ENCODE peak calls at places on chromosomes 7 and 10, in seven cellular contexts. One of them, this sample, is unnamed.

GRCh38 chr7:42167206-42167913 is 69.6 kb downstream of the GLI3 start:
- DNase-seq in NCI-H1417: no peak
- DNase-seq in CD8-positive, alpha-beta T cell: no peak
- DNase-seq in GM12864: no peak
- DNase-seq in left lobe of liver: no peak
- DNase-seq in AG20443: no peak
- DNase-seq in astrocyte of the cerebellum: no peak
- DNase-seq in this sample: no peak

GRCh38 chr7:42107484-42107883 is 129.5 kb downstream of the GLI3 start:
- DNase-seq in GM12864: no peak
- DNase-seq in AG20443: peak; percentile 92
- DNase-seq in astrocyte of the cerebellum: no peak
- DNase-seq in NCI-H1417: no peak
- DNase-seq in left lobe of liver: no peak
- DNase-seq in CD8-positive, alpha-beta T cell: no peak
- DNase-seq in this sample: no peak

GRCh38 chr10:89625041-89625765 is 19.8 kb downstream of the PANK1 start:
- DNase-seq in CD8-positive, alpha-beta T cell: no peak
- DNase-seq in astrocyte of the cerebellum: no peak
- DNase-seq in GM12864: no peak
- DNase-seq in AG20443: no peak
- DNase-seq in NCI-H1417: peak; percentile 1
- DNase-seq in left lobe of liver: no peak
- DNase-seq in this sample: no peak

GRCh38 chr10:76302936-76303656 is 871.7 kb downstream of the LRMDA start:
- DNase-seq in AG20443: peak; percentile 15
- DNase-seq in left lobe of liver: no peak
- DNase-seq in CD8-positive, alpha-beta T cell: no peak
- DNase-seq in GM12864: no peak
- DNase-seq in NCI-H1417: peak; percentile 34
- DNase-seq in astrocyte of the cerebellum: no peak
- DNase-seq in this sample: no peak

GRCh38 chr7:17062433-17063383 is 180.9 kb upstream of the AGR3 start:
- DNase-seq in CD8-positive, alpha-beta T cell: no peak
- DNase-seq in GM12864: no peak
- DNase-seq in NCI-H1417: no peak
- DNase-seq in AG20443: no peak
- DNase-seq in astrocyte of the cerebellum: no peak
- DNase-seq in left lobe of liver: no peak
- DNase-seq in this sample: no peak

GRCh38 chr10:13351340-13351915 is 3.3 kb upstream of the SEPHS1 start:
- DNase-seq in CD8-positive, alpha-beta T cell: peak; percentile 43
- DNase-seq in NCI-H1417: no peak
- DNase-seq in left lobe of liver: no peak
- DNase-seq in GM12864: no peak
- DNase-seq in astrocyte of the cerebellum: no peak
- DNase-seq in AG20443: no peak
- DNase-seq in this sample: peak; percentile 63

GRCh38 chr7:4188646-4189045 is 493.4 kb upstream of the FOXK1 start:
- DNase-seq in astrocyte of the cerebellum: no peak
- DNase-seq in left lobe of liver: no peak
- DNase-seq in CD8-positive, alpha-beta T cell: no peak
- DNase-seq in NCI-H1417: no peak
- DNase-seq in GM12864: no peak
- DNase-seq in AG20443: no peak
- DNase-seq in this sample: no peak

GRCh38 chr10:51999089-51999488 is 299.7 kb upstream of the CSTF2T start:
- DNase-seq in CD8-positive, alpha-beta T cell: no peak
- DNase-seq in AG20443: no peak
- DNase-seq in astrocyte of the cerebellum: no peak
- DNase-seq in left lobe of liver: no peak
- DNase-seq in GM12864: no peak
- DNase-seq in NCI-H1417: no peak
- DNase-seq in this sample: no peak

GRCh38 chr7:2710901-2711551 is 23.0 kb downstream of the AMZ1 start:
- DNase-seq in astrocyte of the cerebellum: no peak
- DNase-seq in left lobe of liver: no peak
- DNase-seq in CD8-positive, alpha-beta T cell: peak; percentile 33
- DNase-seq in NCI-H1417: no peak
- DNase-seq in GM12864: peak; percentile 46
- DNase-seq in AG20443: no peak
- DNase-seq in this sample: peak; percentile 67

GRCh38 chr7:142438235-142438922 is 180.5 kb upstream of the PRSS58 start:
- DNase-seq in CD8-positive, alpha-beta T cell: no peak
- DNase-seq in NCI-H1417: peak; percentile 22
- DNase-seq in AG20443: peak; percentile 46
- DNase-seq in astrocyte of the cerebellum: no peak
- DNase-seq in GM12864: peak; percentile 26
- DNase-seq in left lobe of liver: no peak
- DNase-seq in this sample: no peak

GRCh38 chr10:105974803-105975456 is 1189.6 kb downstream of the SORCS1 start:
- DNase-seq in left lobe of liver: peak; percentile 48
- DNase-seq in astrocyte of the cerebellum: peak; percentile 2
- DNase-seq in GM12864: no peak
- DNase-seq in CD8-positive, alpha-beta T cell: no peak
- DNase-seq in NCI-H1417: no peak
- DNase-seq in AG20443: peak; percentile 49
- DNase-seq in this sample: no peak

This sample was measured in T-cell.